ENCODE peak calls at places on chromosome 17, in four cellular contexts. V is HepG2, A is K562, G is H1. Y is an unnamed sample.

GRCh38 chr17:56009795-56010715 is 143.2 kb upstream of the ANKFN1 start:
- DNase-seq in V (no peak), G (no peak), A (no peak), Y (no peak)

GRCh38 chr17:72270530-72270929 is 149.7 kb downstream of the SOX9 start:
- DNase-seq in V (no peak), G (no peak), A (no peak), Y (peak; percentile 17)

GRCh38 chr17:9307313-9307998 is 268.2 kb downstream of the STX8 start:
- DNase-seq in A (no peak), G (no peak), V (no peak), Y (no peak)

GRCh38 chr17:28746611-28747045 is 2.8 kb downstream of the TRAF4 start:
- DNase-seq in A (peak; percentile 49), V (no peak), G (peak; percentile 72), Y (no peak)

GRCh38 chr17:68085751-68086445 is 50.4 kb downstream of the KPNA2 start:
- DNase-seq in G (no peak), A (no peak), V (no peak), Y (no peak)

GRCh38 chr17:18858567-18859245 is 775 bp downstream of the PRPSAP2 start:
- DNase-seq in G (no peak), A (no peak), V (no peak), Y (no peak)

GRCh38 chr17:7427549-7427948 is 1.1 kb upstream of the SPEM3 start:
- DNase-seq in G (no peak), V (no peak), A (no peak), Y (no peak)

GRCh38 chr17:13909901-13910519 is 159.3 kb upstream of the COX10 start:
- DNase-seq in A (no peak), V (no peak), G (no peak), Y (no peak)

GRCh38 chr17:38333635-38334295 is 10.0 kb downstream of the GPR179 start:
- DNase-seq in A (peak; percentile 83), V (peak; percentile 53), G (peak; percentile 100), Y (peak; percentile 59)

GRCh38 chr17:40646791-40647548 is 648 bp downstream of the SMARCE1 start:
- DNase-seq in A (peak; percentile 59), V (peak; percentile 50), G (no peak), Y (peak; percentile 69)

GRCh38 chr17:74549343-74549742 is 3.4 kb upstream of the CD300C start:
- DNase-seq in G (no peak), A (no peak), V (no peak), Y (no peak)

DNA sequence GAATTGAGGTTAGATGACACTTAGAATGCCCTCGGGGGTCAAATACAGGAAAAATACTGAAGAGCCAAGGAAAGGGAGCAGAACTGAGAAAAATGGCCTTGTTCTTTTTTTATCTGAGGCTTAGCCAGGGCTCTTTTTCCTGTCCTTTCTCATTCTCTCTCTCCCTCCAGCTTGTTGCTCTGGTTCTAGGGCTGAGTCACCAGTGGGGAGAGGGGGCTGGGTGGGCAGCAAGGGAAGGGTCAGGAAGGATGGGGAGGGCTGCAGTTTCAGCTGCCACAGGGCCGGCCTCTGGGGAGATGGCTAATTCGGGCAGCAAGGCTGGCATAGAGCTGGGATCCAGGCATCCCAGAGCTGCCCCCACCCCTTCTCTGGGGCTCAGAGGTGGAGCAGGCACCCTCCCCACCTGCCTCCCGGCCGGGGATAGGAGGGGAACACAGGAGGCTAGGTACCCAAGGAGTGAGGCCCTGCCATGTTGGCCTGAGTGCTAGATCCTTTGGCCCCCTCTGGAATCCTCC is 3.9 kb downstream of the ITGA3 start:
- DNase-seq in V (no peak), A (no peak), G (no peak), Y (no peak)
- H3K4me1 ChIP-seq in V (peaks cover 36% of the 10 kb centered on the region), A (peaks cover 18% of the 10 kb centered on the region), G (peaks cover 9% of the 10 kb centered on the region), Y (peaks cover 72% of the 10 kb centered on the region)

GRCh38 chr17:76262732-76263344 is 2.3 kb upstream of the UBALD2 start:
- DNase-seq in V (no peak), A (no peak), G (no peak), Y (no peak)
- TF ChIP-seq MAX in V (peak; percentile 42), A (no peak), G (no peak), Y (no peak)

GRCh38 chr17:54749157-54749556 is 151.5 kb upstream of the TOM1L1 start:
- DNase-seq in G (no peak), A (no peak), V (peak; percentile 4), Y (no peak)
- TF ChIP-seq MAFK in G (no peak), A (no peak), V (no peak), Y (no peak)

GRCh38 chr17:81556175-81556691 is 4.1 kb upstream of the FAAP100 start:
- DNase-seq in V (peak; percentile 45), A (no peak), G (no peak), Y (no peak)
- H3K4me1 ChIP-seq in V (peaks cover 34% of the 10 kb centered on the region), A (peaks cover 61% of the 10 kb centered on the region), G (peaks cover 13% of the 10 kb centered on the region), Y (peaks cover 67% of the 10 kb centered on the region)